ENCODE peak calls at places on chromosome 7, in six cellular contexts. Z is mammary epithelial cell; W is upper lobe of left lung; S is hepatocyte; N is CD8-positive, alpha-beta T cell; M is upper lobe of right lung. Q is an unnamed sample. For H3K4me1, the result is how much of the 10 kb centered on the place peaks cover.

GRCh38 chr7:63038987-63039386 is 959.7 kb upstream of the ZNF722 start:
- DNase-seq in W (no peak), M (no peak), Z (no peak), N (no peak), S (no peak), Q (no peak)

GRCh38 chr7:158957921-158958471 is 101.6 kb downstream of the DYNC2I1 start:
- DNase-seq in Z (peak), M (peak), N (peak), S (no peak), W (peak), Q (no peak)

GRCh38 chr7:36607741-36608140 is 116.6 kb downstream of the AOAH start:
- DNase-seq in W (peak), N (no peak), S (no peak), M (peak), Z (no peak), Q (no peak)

GRCh38 chr7:22675917-22676343 is 51.1 kb upstream of the IL6 start:
- DNase-seq in W (no peak), N (peak), S (peak), Z (peak), M (no peak), Q (no peak)

GRCh38 chr7:102434039-102434481 is 685 bp downstream of the ORAI2 start:
- DNase-seq in S (no peak), N (no peak), M (no peak), W (no peak), Z (no peak), Q (peak)

GRCh38 chr7:7562736-7563135 is 3.9 kb upstream of the MIOS start:
- DNase-seq in N (no peak), W (no peak), M (no peak), S (peak), Z (no peak), Q (no peak)

GRCh38 chr7:144596953-144597352 is 193.5 kb upstream of the NOBOX start:
- DNase-seq in S (no peak), M (no peak), W (no peak), N (no peak), Z (no peak), Q (no peak)

GRCh38 chr7:26897928-26898327 is 33.5 kb upstream of the SKAP2 start:
- DNase-seq in M (no peak), S (no peak), N (no peak), W (no peak), Z (no peak), Q (no peak)

GRCh38 chr7:120052884-120053382 is 220.0 kb upstream of the KCND2 start:
- DNase-seq in Z (peak), M (no peak), S (peak), W (no peak), N (no peak), Q (no peak)

GRCh38 chr7:95262875-95263274 is 61.5 kb downstream of the PON1 start:
- DNase-seq in Z (no peak), W (no peak), S (no peak), N (no peak), M (no peak), Q (no peak)

GRCh38 chr7:26614503-26614902 is 249.9 kb downstream of the SKAP2 start:
- DNase-seq in Z (no peak), N (no peak), M (no peak), W (no peak), S (no peak), Q (no peak)

GRCh38 chr7:140656548-140657515 is 15.9 kb upstream of the ADCK2 start:
- DNase-seq in Z (peak), N (peak), S (peak), W (peak), M (peak), Q (peak)

GRCh38 chr7:21352540-21353387 is 75.1 kb upstream of the SP4 start:
- DNase-seq in W (no peak), M (no peak), S (no peak), Z (no peak), N (no peak), Q (no peak)

DNA sequence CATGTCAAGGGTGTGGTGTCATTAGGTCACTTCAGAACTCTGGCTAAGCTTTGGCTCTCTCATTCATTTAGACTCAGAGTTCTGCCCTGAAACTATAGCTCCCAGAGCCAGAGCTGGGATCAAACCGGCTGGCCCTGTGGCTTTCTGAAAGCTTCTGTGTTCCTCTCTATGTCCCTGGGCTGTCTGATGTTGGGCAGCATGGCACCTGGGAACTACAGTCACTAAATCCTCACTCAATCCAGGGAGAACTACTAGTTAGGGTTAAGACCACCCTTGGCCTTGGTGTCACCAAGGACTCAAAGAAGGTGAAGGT is 13.2 kb downstream of the ATG9B start:
- DNase-seq in W (no peak), N (no peak), Z (no peak), M (no peak), S (no peak), Q (no peak)
- H3K27ac ChIP-seq in W (no peak), N (peak), Z (no peak), M (no peak), S (peak), Q (no peak)

DNA sequence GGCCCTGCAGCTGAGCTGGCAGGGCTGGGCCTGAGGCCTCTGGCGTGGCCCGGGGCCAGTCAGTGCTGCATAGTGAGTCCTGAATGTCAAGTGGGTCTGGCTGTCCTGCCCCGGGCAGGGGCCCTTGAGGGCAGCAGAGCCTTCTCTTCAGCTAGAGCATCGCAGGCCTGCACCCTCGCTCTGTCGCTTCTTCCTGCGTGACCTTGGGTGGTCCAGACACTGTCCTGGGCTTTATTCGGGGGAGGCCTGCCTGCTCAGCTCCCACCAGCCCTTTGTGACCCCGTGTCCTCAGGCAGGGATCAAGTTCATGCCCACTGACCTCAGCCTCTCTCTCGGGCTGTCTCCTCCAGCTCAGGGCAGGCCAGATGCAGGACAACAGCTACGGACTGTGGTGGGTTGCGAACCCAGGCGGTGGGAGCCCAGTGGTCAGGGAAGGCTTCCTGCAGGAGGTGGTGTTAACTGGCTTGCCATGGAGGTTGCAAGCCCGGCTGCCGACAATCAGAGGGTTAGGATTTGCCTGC is 3.4 kb downstream of the TTYH3 start:
- DNase-seq in Z (no peak), M (no peak), W (no peak), N (no peak), S (no peak), Q (peak)
- H3K4me1 ChIP-seq in Z (under half), M (half or more), W (half or more), N (under half), S (half or more), Q (half or more)

DNA sequence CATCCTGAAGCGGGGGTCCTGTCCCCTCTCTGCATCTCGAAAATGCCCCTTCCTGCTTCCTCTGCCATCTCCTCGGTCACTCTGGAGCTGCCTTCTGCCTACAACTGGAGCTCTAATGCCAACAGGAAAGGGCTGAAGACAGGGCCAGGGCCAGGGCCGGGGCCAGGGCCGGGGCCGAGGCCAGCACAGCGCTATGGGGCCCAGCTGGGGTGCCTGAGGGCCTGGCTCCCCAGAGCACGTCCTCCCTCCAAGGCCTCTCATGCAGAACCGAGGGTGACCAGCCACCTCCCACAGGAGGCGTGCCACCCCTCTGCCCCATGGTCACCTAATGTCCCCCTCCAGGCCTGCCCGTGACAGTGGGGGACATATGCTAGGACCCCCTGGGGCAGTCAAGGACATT is 155.7 kb downstream of the PRKAG2 start:
- DNase-seq in Z (no peak), W (no peak), S (no peak), M (no peak), N (no peak), Q (no peak)
- H3K27ac ChIP-seq in Z (no peak), W (no peak), S (peak), M (no peak), N (no peak), Q (no peak)

DNA sequence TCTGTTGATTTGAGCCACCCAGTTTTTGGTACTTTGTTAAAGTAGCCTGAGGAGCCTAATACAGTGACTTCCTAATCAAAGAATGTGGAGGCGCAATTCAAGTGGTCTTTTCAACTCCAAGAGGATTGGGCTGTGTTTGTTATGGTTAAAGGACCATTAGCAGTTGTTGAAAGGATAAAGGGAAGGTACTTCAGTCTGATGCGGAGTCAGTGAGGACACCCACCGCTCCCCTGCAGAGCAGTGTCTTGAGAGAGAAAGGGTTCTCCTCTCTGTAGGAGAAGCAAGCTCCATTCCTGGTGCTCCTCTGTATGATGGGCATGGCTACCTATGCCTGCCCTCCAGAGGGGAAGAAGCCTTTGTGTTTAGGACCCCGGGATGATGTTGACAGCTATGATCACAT is 590.6 kb upstream of the C7orf33 start:
- DNase-seq in M (no peak), Z (no peak), N (no peak), S (no peak), W (no peak), Q (no peak)
- H3K4me1 ChIP-seq in M (under half), Z (under half), N (under half), S (under half), W (under half), Q (under half)

GRCh38 chr7:116196947-116197346 is 13.4 kb upstream of the TES start:
- DNase-seq in W (no peak), Z (no peak), N (no peak), S (no peak), M (no peak), Q (no peak)

GRCh38 chr7:116195451-116195850 is 14.9 kb upstream of the TES start:
- DNase-seq in S (no peak), M (no peak), N (no peak), W (no peak), Z (peak), Q (no peak)

GRCh38 chr7:116194115-116194514 is 16.2 kb upstream of the TES start:
- DNase-seq in N (no peak), S (no peak), Z (no peak), W (no peak), M (no peak), Q (no peak)

GRCh38 chr7:116197355-116197754 is 13.0 kb upstream of the TES start:
- DNase-seq in M (no peak), S (peak), N (no peak), Z (no peak), W (no peak), Q (no peak)

GRCh38 chr7:116193329-116194087 is 16.8 kb upstream of the TES start:
- DNase-seq in N (no peak), Z (no peak), W (no peak), M (no peak), S (no peak), Q (no peak)
- H3K27ac ChIP-seq in N (no peak), Z (no peak), W (no peak), M (no peak), S (no peak), Q (no peak)

DNA sequence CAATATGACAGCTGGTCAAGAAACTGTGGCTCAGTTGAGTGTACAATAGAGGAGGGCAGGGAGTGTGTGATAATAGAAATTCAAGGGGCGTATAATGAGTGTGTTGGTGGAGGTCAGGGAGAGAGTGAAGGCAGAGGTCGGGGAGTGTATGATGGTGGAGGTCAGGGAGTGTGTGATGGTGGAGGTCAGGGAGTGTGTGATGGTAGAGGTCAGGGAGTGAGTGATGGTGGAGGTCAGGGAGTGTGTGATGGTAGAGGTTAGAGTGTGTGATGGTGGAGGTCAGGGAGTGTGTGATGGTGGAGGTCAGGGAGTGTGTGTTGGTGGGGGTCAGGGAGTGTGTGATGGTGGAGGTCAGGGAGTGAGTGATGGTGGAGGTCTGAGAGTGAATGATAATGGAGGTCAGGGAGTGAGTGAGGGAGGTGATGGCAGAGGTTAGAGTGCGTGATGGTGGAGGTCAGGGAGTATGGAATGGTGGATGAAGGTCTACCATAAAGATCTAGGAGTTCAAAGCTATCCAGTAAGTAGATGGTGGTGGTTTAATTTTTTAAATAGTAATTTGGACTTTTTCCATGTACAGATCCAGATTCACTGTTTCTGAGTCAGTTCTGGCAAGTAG is 57.7 kb upstream of the TNS3 start:
- DNase-seq in S (no peak), N (no peak), Z (no peak), W (no peak), M (no peak), Q (no peak)
- H3K4me1 ChIP-seq in S (under half), N (under half), Z (under half), W (under half), M (under half), Q (under half)

GRCh38 chr7:69742237-69742636 is 144.0 kb downstream of the AUTS2 start:
- DNase-seq in N (no peak), S (no peak), M (no peak), W (no peak), Z (no peak), Q (no peak)

GRCh38 chr7:69743436-69743835 is 145.2 kb downstream of the AUTS2 start:
- DNase-seq in M (no peak), Z (no peak), N (no peak), W (no peak), S (no peak), Q (no peak)

GRCh38 chr7:69738396-69738889 is 140.2 kb downstream of the AUTS2 start:
- DNase-seq in S (peak), W (no peak), N (no peak), Z (no peak), M (no peak), Q (no peak)

GRCh38 chr7:69739182-69739581 is 140.9 kb downstream of the AUTS2 start:
- DNase-seq in N (no peak), Z (no peak), S (no peak), W (peak), M (no peak), Q (no peak)

GRCh38 chr7:69739906-69740545 is 141.8 kb downstream of the AUTS2 start:
- DNase-seq in S (no peak), W (no peak), N (no peak), Z (no peak), M (no peak), Q (no peak)
- H3K27ac ChIP-seq in S (no peak), W (no peak), N (no peak), Z (no peak), M (no peak), Q (no peak)